ENCODE peak calls at places on chromosomes 16 and 17, in nine cellular contexts. D is CD8-positive, alpha-beta memory T cell; E is Peyer's patch; Q is CD4-positive, alpha-beta memory T cell; I is lower lobe of right lung; V is thoracic aorta; W is heart left ventricle; A is MM.1S; X is IMR-90. L is an unnamed sample. For H3K36me3 and H3K4me1, the result is how much of the 10 kb centered on the place peaks cover.

GRCh38 chr17:73342057-73342522 is 30.3 kb upstream of the CDC42EP4 start:
- DNase-seq in X (peak), E (peak), I (peak), W (peak), Q (no peak), V (peak), D (no peak), A (no peak), L (no peak)

GRCh38 chr17:76232342-76232741 is 8.0 kb downstream of the RNF157 start:
- DNase-seq in D (no peak), I (no peak), X (peak), A (no peak), E (no peak), Q (no peak), V (no peak), W (no peak), L (no peak)

GRCh38 chr16:67694611-67695010 is 24.5 kb downstream of the GFOD2 start:
- DNase-seq in V (no peak), A (no peak), Q (no peak), X (no peak), E (no peak), D (no peak), I (no peak), W (no peak), L (no peak)

GRCh38 chr17:63675231-63675606 is 24.7 kb downstream of the LIMD2 start:
- DNase-seq in V (no peak), I (no peak), D (no peak), E (no peak), W (no peak), Q (no peak), A (no peak), X (no peak), L (no peak)

GRCh38 chr16:83606486-83607030 is 201.2 kb upstream of the HSBP1 start:
- DNase-seq in X (no peak), E (no peak), W (no peak), V (no peak), D (no peak), Q (no peak), A (no peak), I (no peak), L (no peak)

GRCh38 chr17:31216053-31216751 is 80.8 kb downstream of the OMG start:
- DNase-seq in A (peak), V (no peak), I (no peak), W (no peak), E (no peak), Q (peak), D (no peak), X (peak), L (no peak)

GRCh38 chr17:60604686-60605334 is 4.8 kb downstream of the PPM1D start:
- DNase-seq in X (peak), A (no peak), Q (no peak), D (no peak), W (peak), I (no peak), E (no peak), V (peak), L (no peak)

GRCh38 chr16:86929149-86929871 is 351.0 kb downstream of the FOXL1 start:
- DNase-seq in W (peak), V (peak), D (no peak), X (peak), I (no peak), E (no peak), A (no peak), Q (no peak), L (no peak)

GRCh38 chr17:79845601-79845949 is 6.3 kb upstream of the CBX4 start:
- DNase-seq in I (no peak), Q (no peak), W (no peak), X (no peak), V (no peak), E (no peak), A (no peak), D (no peak), L (no peak)

GRCh38 chr17:15999974-16000827 is 577 bp downstream of the TTC19 start:
- DNase-seq in W (peak), D (no peak), A (no peak), Q (peak), V (no peak), X (peak), I (no peak), E (no peak), L (peak)

GRCh38 chr17:76371656-76372628 is 12.5 kb upstream of the SPHK1 start:
- DNase-seq in X (peak), I (no peak), D (no peak), W (no peak), E (no peak), V (no peak), Q (no peak), A (no peak), L (no peak)

GRCh38 chr16:75764154-75764768 is 38.0 kb upstream of the CPHXL start:
- DNase-seq in X (peak), Q (peak), I (no peak), D (peak), E (peak), A (peak), W (peak), V (no peak), L (peak)

GRCh38 chr17:61832463-61832862 is 30.9 kb downstream of the BRIP1 start:
- DNase-seq in D (no peak), I (no peak), E (no peak), X (no peak), Q (no peak), V (no peak), W (no peak), A (no peak), L (no peak)

GRCh38 chr16:82755570-82756282 is 129.0 kb downstream of the CDH13 start:
- DNase-seq in X (no peak), A (no peak), I (no peak), W (no peak), E (no peak), D (no peak), Q (no peak), V (no peak), L (no peak)

GRCh38 chr16:55000595-55000994 is 69.9 kb downstream of the IRX5 start:
- DNase-seq in E (no peak), I (no peak), X (no peak), Q (no peak), D (no peak), V (no peak), A (no peak), W (no peak), L (no peak)

GRCh38 chr17:60134396-60135159 is 15.2 kb upstream of the CA4 start:
- DNase-seq in E (no peak), A (no peak), X (peak), D (no peak), W (no peak), I (peak), V (no peak), Q (peak), L (peak)

GRCh38 chr16:30924797-30925645 is 1.6 kb downstream of the FBXL19 start:
- DNase-seq in V (no peak), E (no peak), A (no peak), Q (no peak), I (no peak), W (no peak), X (no peak), D (no peak), L (no peak)

GRCh38 chr16:1325673-1326371 is 7.6 kb upstream of the BAIAP3 start:
- DNase-seq in V (no peak), X (no peak), E (no peak), I (no peak), Q (no peak), W (no peak), D (no peak), A (no peak), L (no peak)

GRCh38 chr17:80882926-80883685 is 108.5 kb upstream of the CHMP6 start:
- DNase-seq in I (peak), V (no peak), X (no peak), E (no peak), Q (no peak), D (peak), A (no peak), W (no peak), L (no peak)

GRCh38 chr16:11309895-11310633 is 28.9 kb upstream of the PRM1 start:
- DNase-seq in A (peak), V (no peak), E (peak), W (no peak), X (no peak), D (no peak), Q (no peak), I (no peak), L (no peak)

GRCh38 chr16:27685802-27686201 is 135.9 kb downstream of the KATNIP start:
- DNase-seq in V (no peak), D (no peak), Q (no peak), X (peak), A (no peak), E (no peak), I (no peak), W (no peak), L (no peak)

GRCh38 chr16:51812945-51813344 is 661.9 kb upstream of the SALL1 start:
- DNase-seq in A (no peak), Q (no peak), V (no peak), D (no peak), W (no peak), X (no peak), E (no peak), I (no peak), L (no peak)

GRCh38 chr17:15952916-15953865 is 8.3 kb downstream of the ADORA2B start:
- DNase-seq in E (no peak), W (no peak), Q (no peak), D (no peak), V (no peak), A (no peak), X (no peak), I (no peak), L (no peak)

GRCh38 chr16:54077412-54077821 is 209.2 kb downstream of the IRX3 start:
- DNase-seq in E (no peak), W (no peak), Q (no peak), X (peak), A (no peak), V (no peak), I (no peak), D (no peak), L (no peak)

GRCh38 chr17:47315451-47316266 is 8.1 kb upstream of the EFCAB13 start:
- DNase-seq in W (no peak), I (no peak), Q (peak), D (peak), A (peak), X (peak), E (no peak), V (no peak), L (peak)

GRCh38 chr17:74736423-74737298 is at the start of gene RAB37:
- DNase-seq in V (no peak), E (peak), D (peak), I (peak), W (peak), A (no peak), X (no peak), Q (peak), L (peak)

GRCh38 chr16:28210979-28211505 is 723 bp downstream of the XPO6 start:
- DNase-seq in I (peak), Q (peak), E (peak), W (peak), D (peak), X (peak), A (peak), V (peak), L (peak)

GRCh38 chr16:55949518-55949917 is 74.3 kb upstream of the CES5A start:
- DNase-seq in W (no peak), X (peak), Q (no peak), V (no peak), I (no peak), E (no peak), A (no peak), D (no peak), L (no peak)

GRCh38 chr17:17151055-17151454 is 55.1 kb downstream of the PLD6 start:
- DNase-seq in V (no peak), W (no peak), E (no peak), D (no peak), X (peak), A (no peak), Q (no peak), I (no peak), L (no peak)

GRCh38 chr17:21194210-21194609 is 19.8 kb downstream of the TMEM11 start:
- DNase-seq in E (no peak), V (no peak), A (no peak), D (no peak), I (no peak), X (no peak), Q (no peak), W (no peak), L (no peak)

GRCh38 chr16:7650446-7650845 is 317.8 kb downstream of the RBFOX1 start:
- DNase-seq in Q (no peak), E (no peak), X (no peak), A (no peak), D (no peak), W (no peak), V (no peak), I (no peak), L (no peak)

GRCh38 chr16:10879681-10880589 is 2.9 kb downstream of the CIITA start:
- DNase-seq in D (no peak), Q (no peak), V (no peak), E (peak), X (no peak), W (no peak), A (no peak), I (no peak), L (no peak)

GRCh38 chr17:72476575-72476986 is 355.8 kb downstream of the SOX9 start:
- DNase-seq in W (no peak), I (no peak), V (no peak), X (no peak), D (no peak), A (no peak), E (no peak), Q (no peak), L (no peak)

GRCh38 chr16:68116256-68116853 is 31.2 kb downstream of the NFATC3 start:
- DNase-seq in X (peak), E (no peak), W (no peak), A (peak), V (no peak), Q (peak), D (no peak), I (no peak), L (peak)

GRCh38 chr17:64418506-64419339 is 28.1 kb upstream of the PECAM1 start:
- DNase-seq in D (no peak), E (no peak), A (peak), X (peak), I (no peak), Q (peak), V (no peak), W (no peak), L (peak)

GRCh38 chr16:8655184-8655717 is 19.2 kb upstream of the ABAT start:
- DNase-seq in A (peak), Q (no peak), D (no peak), V (no peak), X (peak), E (no peak), I (no peak), W (no peak), L (no peak)

GRCh38 chr17:30950669-30951399 is 20.0 kb upstream of the RNF135 start:
- DNase-seq in A (no peak), I (peak), V (peak), Q (no peak), X (peak), W (peak), D (peak), E (no peak), L (no peak)

GRCh38 chr17:65154770-65155589 is 17.8 kb downstream of the RGS9 start:
- DNase-seq in D (no peak), I (no peak), V (no peak), W (no peak), A (peak), X (peak), E (no peak), Q (no peak), L (no peak)

GRCh38 chr16:4328580-4329353 is 12.9 kb downstream of the GLIS2 start:
- DNase-seq in V (no peak), D (no peak), I (no peak), E (no peak), Q (no peak), W (peak), A (no peak), X (peak), L (no peak)

GRCh38 chr16:71854369-71854948 is 8.7 kb downstream of the ATXN1L start:
- DNase-seq in I (no peak), V (no peak), X (no peak), D (no peak), A (no peak), W (no peak), Q (no peak), E (no peak), L (no peak)
- H3K36me3 ChIP-seq in I (half or more), V (under half), X (under half), D (under half), A (under half), W (under half), Q (under half), E (half or more), L (under half)

DNA sequence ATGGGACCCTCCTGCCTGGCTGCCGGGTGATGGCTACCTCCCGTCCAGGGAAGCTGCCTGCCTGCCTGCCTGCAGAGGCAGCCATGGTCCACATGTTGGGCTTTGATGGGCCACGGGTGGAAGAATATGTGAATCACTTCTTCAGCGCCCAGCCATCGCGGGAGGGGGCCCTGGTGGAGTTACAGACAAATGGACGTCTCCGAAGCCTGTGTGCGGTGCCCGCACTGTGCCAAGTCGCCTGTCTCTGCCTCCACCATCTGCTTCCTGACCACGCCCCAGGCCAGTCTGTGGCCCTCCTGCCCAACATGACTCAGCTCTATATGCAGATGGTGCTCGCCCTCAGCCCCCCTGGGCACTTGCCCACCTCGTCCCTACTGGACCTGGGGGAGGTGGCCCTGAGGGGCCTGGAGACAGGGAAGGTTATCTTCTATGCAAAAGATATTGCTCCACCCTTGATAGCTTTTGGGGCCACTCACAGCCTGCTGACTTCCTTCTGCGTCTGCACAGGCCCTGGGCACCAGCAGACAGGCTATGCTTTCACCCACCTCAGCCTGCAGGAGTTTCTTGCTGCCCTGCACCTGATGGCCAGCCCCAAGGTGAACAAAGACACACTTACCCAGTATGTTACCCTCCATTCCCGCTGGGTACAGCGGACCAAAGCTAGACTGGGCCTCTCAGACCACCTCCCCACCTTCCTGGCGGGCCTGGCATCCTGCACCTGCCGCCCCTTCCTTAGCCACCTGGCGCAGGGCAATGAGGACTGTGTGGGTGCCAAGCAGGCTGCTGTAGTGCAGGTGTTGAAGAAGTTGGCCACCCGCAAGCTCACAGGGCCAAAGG is 36.8 kb downstream of the NLRC5 start:
- DNase-seq in W (no peak), A (no peak), V (no peak), Q (no peak), X (no peak), I (peak), E (no peak), D (no peak), L (no peak)
- H3K4me1 ChIP-seq in W (under half), A (under half), V (under half), Q (half or more), X (under half), I (under half), E (under half), D (half or more), L (half or more)

DNA sequence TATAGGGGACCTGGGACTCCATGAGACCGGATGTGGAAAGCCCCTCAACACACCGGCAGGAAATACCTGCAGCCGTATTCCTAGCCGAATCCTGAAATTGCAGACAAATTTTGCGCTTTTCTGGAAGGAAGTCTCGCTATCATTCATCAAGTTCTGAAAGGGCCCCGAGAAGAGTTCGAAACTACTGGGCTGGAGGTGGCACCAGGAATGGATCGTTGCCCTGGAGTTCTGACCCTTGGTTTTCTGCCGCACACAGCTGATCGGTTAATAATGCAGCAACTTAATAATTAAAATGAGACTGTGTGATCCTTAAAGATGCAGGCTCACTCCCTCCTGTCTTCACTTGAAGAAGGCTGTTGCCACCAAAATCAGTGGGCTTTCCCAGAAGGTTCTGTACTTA is 55.7 kb upstream of the MRTFB start:
- DNase-seq in X (no peak), E (no peak), Q (no peak), A (no peak), W (no peak), I (no peak), V (no peak), D (no peak), L (no peak)
- H3K4me3 ChIP-seq in X (no peak), E (peak), Q (no peak), A (no peak), W (peak), I (peak), V (peak), D (no peak), L (no peak)

GRCh38 chr17:77543779-77544178 is 403.0 kb downstream of the SEC14L1 start:
- DNase-seq in A (no peak), Q (no peak), I (no peak), X (no peak), W (no peak), V (no peak), E (no peak), D (no peak), L (no peak)
- H3K36me3 ChIP-seq in A (under half), Q (under half), I (under half), X (under half), W (under half), V (under half), E (under half), D (under half), L (under half)

GRCh38 chr16:71899171-71899570 is 3.8 kb downstream of the IST1 start:
- DNase-seq in Q (no peak), A (no peak), V (no peak), X (no peak), I (no peak), D (no peak), W (no peak), E (no peak), L (no peak)

GRCh38 chr16:71895679-71896385 is 501 bp downstream of the IST1 start:
- DNase-seq in I (peak), E (peak), X (peak), W (peak), V (no peak), A (peak), D (peak), Q (no peak), L (no peak)

GRCh38 chr16:71894229-71894920 is 956 bp upstream of the IST1 start:
- DNase-seq in V (no peak), D (peak), Q (peak), A (peak), E (peak), W (peak), X (peak), I (peak), L (peak)

GRCh38 chr16:71894921-71895678 is at the start of gene IST1:
- DNase-seq in Q (peak), I (peak), V (peak), W (peak), X (peak), E (peak), A (peak), D (peak), L (peak)

GRCh38 chr16:71896688-71897368 is 1.5 kb downstream of the IST1 start:
- DNase-seq in A (no peak), V (no peak), D (no peak), X (no peak), Q (no peak), W (no peak), E (no peak), I (no peak), L (no peak)
- H3K4me1 ChIP-seq in A (under half), V (half or more), D (half or more), X (under half), Q (half or more), W (under half), E (under half), I (half or more), L (under half)